ENCODE peak calls at places on chromosomes 13 and 19, in nine cellular contexts. X is neural progenitor cell, G is stomach, T is fibroblast of lung, C is tibial artery, H is lower lobe of right lung, D is adrenal gland, I is upper lobe of left lung, Z is thoracic aorta. B is an unnamed sample.

GRCh38 chr13:33494596-33495214 is 209.2 kb upstream of the STARD13 start:
- DNase-seq in G (no peak), D (peak; percentile 30), T (peak; percentile 98), I (no peak), Z (no peak), X (no peak), C (no peak), H (no peak), B (no peak)

GRCh38 chr13:90686438-90686837 is 661.0 kb upstream of the MIR17HG start:
- DNase-seq in C (no peak), T (peak; percentile 92), D (no peak), H (no peak), X (no peak), Z (no peak), I (no peak), G (no peak), B (no peak)

GRCh38 chr19:34428549-34429285 is 536 bp downstream of the UBA2 start:
- DNase-seq in X (peak; percentile 61), T (peak; percentile 40), Z (no peak), D (peak; percentile 68), H (peak; percentile 59), C (peak; percentile 89), G (peak; percentile 31), I (peak; percentile 60), B (peak; percentile 12)

GRCh38 chr19:6020166-6020967 is 42.4 kb upstream of the RANBP3 start:
- DNase-seq in G (peak; percentile 70), D (no peak), I (no peak), X (no peak), H (peak; percentile 45), Z (no peak), T (no peak), C (no peak), B (no peak)

GRCh38 chr13:46295531-46296464 is 84.1 kb downstream of the LRRC63 start:
- DNase-seq in H (peak; percentile 62), X (no peak), D (peak; percentile 39), G (peak; percentile 34), C (no peak), Z (no peak), I (no peak), T (peak; percentile 96), B (no peak)

GRCh38 chr13:112849500-112849899 is 119.5 kb upstream of the MCF2L start:
- DNase-seq in I (no peak), Z (no peak), T (peak; percentile 23), C (no peak), X (no peak), D (no peak), G (no peak), H (no peak), B (no peak)

GRCh38 chr13:19587635-19588300 is 26.4 kb upstream of the TPTE2 start:
- DNase-seq in I (no peak), H (no peak), Z (no peak), C (no peak), X (no peak), D (peak; percentile 21), G (no peak), T (peak; percentile 36), B (no peak)

GRCh38 chr19:52936151-52936957 is 13.1 kb upstream of the ZNF888 start:
- DNase-seq in Z (no peak), T (no peak), X (no peak), G (peak; percentile 60), I (no peak), H (no peak), C (peak; percentile 10), D (no peak), B (no peak)

GRCh38 chr19:9586764-9587163 is 2.5 kb upstream of the ZNF121 start:
- DNase-seq in G (peak; percentile 80), T (peak; percentile 51), X (peak; percentile 81), C (no peak), I (no peak), Z (peak; percentile 2), H (peak; percentile 57), D (peak; percentile 64), B (peak; percentile 31)

GRCh38 chr13:57631607-57632275 is at the start of gene PCDH17:
- DNase-seq in G (peak; percentile 34), X (peak; percentile 70), H (no peak), I (peak; percentile 37), D (peak; percentile 41), Z (no peak), T (peak; percentile 74), C (peak; percentile 70), B (no peak)

GRCh38 chr13:80558074-80558473 is 217.1 kb upstream of the SPRY2 start:
- DNase-seq in Z (no peak), X (no peak), D (peak; percentile 26), I (no peak), G (no peak), T (no peak), H (no peak), C (no peak), B (no peak)

GRCh38 chr19:53823380-53824120 is 564 bp downstream of the NLRP12 start:
- DNase-seq in D (no peak), H (no peak), C (no peak), T (no peak), G (no peak), Z (no peak), X (no peak), I (no peak), B (no peak)

GRCh38 chr13:79451500-79451962 is 29.4 kb upstream of the NDFIP2 start:
- DNase-seq in I (no peak), Z (no peak), C (no peak), G (no peak), X (no peak), T (peak; percentile 95), D (peak; percentile 57), H (peak; percentile 41), B (peak; percentile 76)

GRCh38 chr13:52034616-52035226 is 10.2 kb downstream of the UTP14C start:
- DNase-seq in G (no peak), T (no peak), Z (no peak), H (no peak), D (no peak), C (no peak), X (no peak), I (no peak), B (no peak)

GRCh38 chr19:46860846-46861690 is at the start of gene ARHGAP35:
- DNase-seq in Z (no peak), I (peak; percentile 94), D (no peak), H (peak; percentile 66), T (no peak), X (no peak), G (no peak), C (no peak), B (peak; percentile 39)

GRCh38 chr13:60016229-60016628 is 147.5 kb downstream of the DIAPH3 start:
- DNase-seq in I (no peak), Z (no peak), X (no peak), C (no peak), T (no peak), H (no peak), G (no peak), D (no peak), B (no peak)

GRCh38 chr13:76048675-76049396 is 412.7 kb downstream of the LMO7 start:
- DNase-seq in C (no peak), Z (no peak), X (no peak), I (no peak), T (no peak), H (no peak), G (no peak), D (no peak), B (no peak)

GRCh38 chr19:50501186-50501567 is 9.8 kb downstream of the JOSD2 start:
- DNase-seq in X (no peak), I (no peak), Z (no peak), H (peak; percentile 35), T (no peak), G (no peak), C (no peak), D (no peak), B (no peak)

GRCh38 chr19:37412700-37413099 is 41.8 kb downstream of the ZNF527 start:
- DNase-seq in D (no peak), X (no peak), G (no peak), I (no peak), Z (no peak), C (no peak), T (no peak), H (no peak), B (no peak)
- H3K9me3 ChIP-seq in D (peaks cover 95% of the 10 kb centered on the region), X (peaks cover 51% of the 10 kb centered on the region), G (peaks cover 100% of the 10 kb centered on the region), I (peaks cover 93% of the 10 kb centered on the region), Z (peaks cover 99% of the 10 kb centered on the region), C (peaks cover 100% of the 10 kb centered on the region), T (peaks cover 2% of the 10 kb centered on the region), H (peaks cover 99% of the 10 kb centered on the region), B (peaks cover 30% of the 10 kb centered on the region)

DNA sequence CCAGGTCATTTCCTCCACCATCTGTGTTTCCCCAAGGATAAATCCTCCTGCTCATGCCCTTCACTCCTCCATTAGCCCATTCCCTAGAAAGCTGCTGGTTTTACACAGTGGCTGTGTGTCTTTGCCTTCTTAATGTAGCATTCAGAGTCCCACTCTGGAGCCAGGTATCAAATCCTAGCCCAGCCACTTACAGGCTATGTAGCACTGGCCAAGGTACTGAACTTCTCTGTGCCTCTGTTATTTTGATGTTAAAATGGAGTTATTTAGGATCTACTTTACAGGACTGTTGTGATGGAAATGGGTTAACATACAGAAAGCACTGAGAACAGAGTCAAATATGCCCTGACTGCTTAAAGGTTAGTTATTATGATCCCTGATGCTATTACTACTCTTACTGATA is 1.5 kb upstream of the ZSCAN4 start:
- DNase-seq in X (no peak), T (no peak), D (no peak), H (no peak), G (no peak), I (no peak), C (no peak), Z (no peak), B (no peak)
- H3K9me3 ChIP-seq in X (no peaks in the 10 kb centered on the region), T (no peaks in the 10 kb centered on the region), D (no peaks in the 10 kb centered on the region), H (no peaks in the 10 kb centered on the region), G (peaks cover 15% of the 10 kb centered on the region), I (no peaks in the 10 kb centered on the region), C (no peaks in the 10 kb centered on the region), Z (no peaks in the 10 kb centered on the region), B (no peaks in the 10 kb centered on the region)

GRCh38 chr19:57088125-57088524 is 31.7 kb upstream of the USP29 start:
- DNase-seq in G (no peak), Z (no peak), I (no peak), X (no peak), C (no peak), H (no peak), T (no peak), D (no peak), B (no peak)
- H3K9me3 ChIP-seq in G (peaks cover 67% of the 10 kb centered on the region), Z (no peaks in the 10 kb centered on the region), I (no peaks in the 10 kb centered on the region), X (peaks cover 5% of the 10 kb centered on the region), C (no peaks in the 10 kb centered on the region), H (no peaks in the 10 kb centered on the region), T (no peaks in the 10 kb centered on the region), D (no peaks in the 10 kb centered on the region), B (peaks cover 2% of the 10 kb centered on the region)

DNA sequence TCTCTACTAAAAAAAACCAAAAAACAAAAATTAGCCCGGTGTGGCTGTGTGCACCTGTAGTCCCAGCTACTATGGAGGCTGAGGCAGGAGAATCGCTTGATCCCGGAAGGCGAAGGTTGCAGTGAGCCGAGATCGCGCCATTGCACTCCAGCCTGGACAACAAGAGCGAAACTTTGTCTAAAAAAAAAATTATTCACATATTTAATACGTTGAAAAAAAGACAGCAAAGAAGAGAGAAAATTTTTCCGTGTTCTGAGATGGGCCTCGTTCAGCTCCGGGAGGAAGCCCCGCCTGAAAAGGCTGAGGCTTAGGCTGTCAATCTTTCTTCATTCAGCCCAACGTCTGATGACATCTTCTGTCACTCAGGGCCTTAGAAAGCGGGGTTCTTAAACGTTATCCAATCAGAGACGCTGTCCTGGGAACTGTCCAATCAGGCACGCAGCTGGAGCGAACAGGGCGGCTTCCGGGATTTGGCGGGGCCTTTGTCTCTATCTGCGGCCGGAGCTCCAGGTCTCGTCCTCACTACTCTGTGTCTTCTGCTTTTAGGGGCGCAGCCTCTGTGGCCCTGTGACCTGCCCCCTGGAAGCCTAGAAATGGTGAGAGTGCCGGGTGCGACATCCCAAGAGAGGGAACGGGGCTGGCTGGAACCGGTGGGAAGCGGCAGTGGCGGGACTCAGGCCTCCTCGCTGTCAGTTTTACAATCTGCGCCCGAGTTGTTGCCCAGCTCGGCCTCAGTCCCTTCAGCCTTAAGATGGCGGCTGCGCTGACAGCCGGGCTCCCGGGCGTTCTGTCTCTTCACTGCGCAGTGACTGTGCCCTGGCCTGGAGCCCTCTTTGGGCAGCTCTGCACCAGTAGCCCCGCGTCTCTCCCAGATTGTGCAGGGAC is at the start of gene ZNF726:
- DNase-seq in I (peak; percentile 85), X (no peak), Z (peak; percentile 26), G (peak; percentile 82), D (peak; percentile 85), T (peak; percentile 93), H (peak; percentile 88), C (peak; percentile 91), B (peak; percentile 75)
- H3K9me3 ChIP-seq in I (no peaks in the 10 kb centered on the region), X (peaks cover 42% of the 10 kb centered on the region), Z (no peaks in the 10 kb centered on the region), G (no peaks in the 10 kb centered on the region), D (no peaks in the 10 kb centered on the region), T (no peaks in the 10 kb centered on the region), H (no peaks in the 10 kb centered on the region), C (no peaks in the 10 kb centered on the region), B (no peaks in the 10 kb centered on the region)

B was measured in T-helper 17 cell.